ENCODE peak calls at places on chromosomes 13 and 19, in nine cellular contexts. B is CD4-positive, alpha-beta memory T cell; O is left lung; W is ACHN; S is neural crest cell; N is activated naive CD4-positive, alpha-beta T cell treated with anti-CD3 and anti-CD28 coated beads, Interleukin-2, amount 50 U/mL, for 16 hours; M is HFF-Myc; G is NCI-H748 treated with DMSO at 0.1 percent for 48 hours; Y is central memory CD4-positive, alpha-beta T cell. C is an unnamed sample.

GRCh38 chr19:7811989-7812388 is 18.0 kb upstream of the EVI5L start:
- DNase-seq in O (no peak), M (no peak), G (no peak), N (no peak), S (no peak), Y (no peak), W (no peak), B (no peak), C (no peak)

GRCh38 chr19:54186934-54187381 is 2.4 kb downstream of the MBOAT7 start:
- DNase-seq in B (no peak), S (no peak), G (no peak), M (no peak), Y (no peak), O (peak; percentile 66), N (no peak), W (no peak), C (no peak)

GRCh38 chr19:2371656-2372055 is 11.6 kb downstream of the TMPRSS9 start:
- DNase-seq in W (no peak), G (no peak), S (no peak), B (no peak), Y (no peak), N (no peak), M (no peak), O (peak; percentile 43), C (no peak)

GRCh38 chr13:80157261-80157942 is 183.5 kb downstream of the SPRY2 start:
- DNase-seq in G (no peak), M (no peak), N (no peak), W (no peak), O (no peak), S (no peak), Y (no peak), B (no peak), C (no peak)

GRCh38 chr19:40341601-40342482 is 6.4 kb downstream of the C19orf47 start:
- DNase-seq in N (no peak), O (peak; percentile 54), G (no peak), M (no peak), B (no peak), S (no peak), W (no peak), Y (no peak), C (no peak)

GRCh38 chr13:98504371-98504963 is 72.4 kb downstream of the STK24 start:
- DNase-seq in W (no peak), M (no peak), O (no peak), N (no peak), Y (no peak), G (no peak), S (no peak), B (no peak), C (no peak)

GRCh38 chr13:109131698-109132257 is 502.4 kb downstream of the MYO16 start:
- DNase-seq in W (no peak), N (no peak), B (no peak), O (no peak), G (no peak), Y (no peak), M (no peak), S (no peak), C (no peak)

GRCh38 chr13:93080587-93080986 is 146.0 kb upstream of the GPC6 start:
- DNase-seq in W (no peak), S (no peak), G (no peak), O (no peak), Y (no peak), B (no peak), M (no peak), N (no peak), C (peak; percentile 15)

GRCh38 chr19:44747739-44748425 is 626 bp upstream of the BCL3 start:
- DNase-seq in O (peak; percentile 90), G (peak; percentile 34), S (no peak), B (no peak), W (peak; percentile 65), M (no peak), Y (no peak), N (peak; percentile 40), C (peak; percentile 44)

C was measured in kidney glomerular epithelial cell.